ENCODE peak calls at places on chromosomes 4 and X, in nine cellular contexts. L, X, S, N, O, Y, W, Z and B are unnamed samples.

GRCh38 chrX:153179131-153179530 is at the start of gene MAGEA1:
- DNase-seq in L (peak; percentile 24), X (no peak), S (no peak), N (no peak), O (no peak), Y (no peak), W (no peak), Z (no peak), B (no peak)

GRCh38 chr4:12966741-12967140 is 517.4 kb downstream of the RAB28 start:
- DNase-seq in L (no peak), X (no peak), S (no peak), N (no peak), O (no peak), Y (no peak), W (no peak), Z (no peak), B (no peak)

GRCh38 chrX:9542106-9542764 is 77.4 kb downstream of the TBL1X start:
- DNase-seq in L (no peak), X (no peak), S (no peak), N (peak; percentile 50), O (no peak), Y (no peak), W (no peak), Z (no peak), B (no peak)

GRCh38 chr4:97144199-97144598 is 999.1 kb downstream of the STPG2 start:
- DNase-seq in L (no peak), X (no peak), S (no peak), N (no peak), O (no peak), Y (no peak), W (no peak), Z (no peak), B (no peak)

GRCh38 chr4:37780444-37781133 is 45.9 kb upstream of the PGM2 start:
- DNase-seq in L (no peak), X (no peak), S (no peak), N (no peak), O (no peak), Y (no peak), W (no peak), Z (peak; percentile 1), B (no peak)

GRCh38 chr4:71307729-71308128 is 31.1 kb upstream of the SLC4A4 start:
- DNase-seq in L (no peak), X (no peak), S (no peak), N (no peak), O (no peak), Y (no peak), W (no peak), Z (no peak), B (no peak)

GRCh38 chrX:53438174-53438831 is 4.1 kb upstream of the HSD17B10 start:
- DNase-seq in L (no peak), X (no peak), S (no peak), N (no peak), O (no peak), Y (no peak), W (no peak), Z (no peak), B (no peak)

GRCh38 chrX:134512566-134512965 is 52.6 kb downstream of the HPRT1 start:
- DNase-seq in L (no peak), X (no peak), S (no peak), N (no peak), O (peak; percentile 89), Y (peak; percentile 67), W (no peak), Z (no peak), B (no peak)

GRCh38 chr4:76981649-76982048 is 32.1 kb downstream of the SEPTIN11 start:
- DNase-seq in L (no peak), X (no peak), S (no peak), N (no peak), O (peak; percentile 68), Y (no peak), W (no peak), Z (no peak), B (no peak)

GRCh38 chr4:123415977-123416376 is 19.4 kb downstream of the SPRY1 start:
- DNase-seq in L (no peak), X (no peak), S (no peak), N (no peak), O (peak; percentile 45), Y (no peak), W (no peak), Z (peak; percentile 43), B (no peak)

GRCh38 chr4:10521386-10521785 is 64.2 kb upstream of the ZNF518B start:
- DNase-seq in L (peak; percentile 82), X (no peak), S (no peak), N (no peak), O (no peak), Y (no peak), W (no peak), Z (no peak), B (peak; percentile 17)

GRCh38 chr4:153004106-153004881 is 68.2 kb downstream of the FHDC1 start:
- DNase-seq in L (no peak), X (no peak), S (no peak), N (no peak), O (no peak), Y (no peak), W (no peak), Z (no peak), B (no peak)

GRCh38 chrX:76555816-76556215 is 128.3 kb downstream of the MAGEE1 start:
- DNase-seq in L (peak; percentile 26), X (no peak), S (no peak), N (peak; percentile 29), O (peak; percentile 22), Y (peak; percentile 1), W (no peak), Z (no peak), B (peak; percentile 71)

GRCh38 chr4:164807611-164808010 is 53.7 kb downstream of the SMIM31 start:
- DNase-seq in L (no peak), X (no peak), S (no peak), N (no peak), O (no peak), Y (peak; percentile 18), W (no peak), Z (no peak), B (no peak)

GRCh38 chr4:119080721-119081541 is 54.7 kb upstream of the MYOZ2 start:
- DNase-seq in L (no peak), X (no peak), S (no peak), N (no peak), O (no peak), Y (no peak), W (no peak), Z (no peak), B (no peak)

GRCh38 chrX:70480660-70481018 is 36.0 kb downstream of the DLG3 start:
- DNase-seq in L (no peak), X (peak; percentile 46), S (no peak), N (no peak), O (no peak), Y (no peak), W (no peak), Z (no peak), B (no peak)

GRCh38 chr4:187668683-187669082 is 326.9 kb upstream of the ZFP42 start:
- DNase-seq in L (no peak), X (no peak), S (no peak), N (no peak), O (peak; percentile 83), Y (no peak), W (no peak), Z (no peak), B (no peak)

GRCh38 chr4:5142726-5143125 is 91.4 kb downstream of the STK32B start:
- DNase-seq in L (no peak), X (no peak), S (no peak), N (no peak), O (peak; percentile 66), Y (no peak), W (no peak), Z (no peak), B (no peak)

GRCh38 chr4:113336556-113336955 is 287.1 kb downstream of the ANK2 start:
- DNase-seq in L (no peak), X (no peak), S (no peak), N (no peak), O (no peak), Y (no peak), W (no peak), Z (no peak), B (no peak)

GRCh38 chr4:144968606-144969005 is 129.4 kb downstream of the ANAPC10 start:
- DNase-seq in L (no peak), X (no peak), S (no peak), N (no peak), O (no peak), Y (no peak), W (no peak), Z (no peak), B (no peak)

GRCh38 chr4:42480774-42481173 is 83.5 kb downstream of the SHISA3 start:
- DNase-seq in L (no peak), X (no peak), S (no peak), N (no peak), O (no peak), Y (no peak), W (no peak), Z (no peak), B (no peak)

GRCh38 chrX:1463581-1464281 is 11.0 kb upstream of the ASMTL start:
- DNase-seq in L (no peak), X (peak; percentile 15), S (no peak), N (no peak), O (no peak), Y (no peak), W (no peak), Z (no peak), B (no peak)

GRCh38 chr4:169283114-169283509 is 12.4 kb upstream of the SH3RF1 start:
- DNase-seq in L (no peak), X (no peak), S (no peak), N (no peak), O (peak; percentile 92), Y (peak; percentile 65), W (no peak), Z (no peak), B (no peak)

GRCh38 chr4:110211007-110211769 is 12.8 kb upstream of the ELOVL6 start:
- DNase-seq in L (no peak), X (no peak), S (no peak), N (peak; percentile 49), O (peak; percentile 63), Y (no peak), W (no peak), Z (no peak), B (no peak)

GRCh38 chr4:53908661-53909078 is 155.7 kb downstream of the CHIC2 start:
- DNase-seq in L (peak; percentile 75), X (peak; percentile 44), S (no peak), N (peak; percentile 63), O (peak; percentile 97), Y (peak; percentile 88), W (peak; percentile 38), Z (no peak), B (no peak)

GRCh38 chr4:41216294-41217019 is 2.1 kb upstream of the APBB2 start:
- DNase-seq in L (peak; percentile 93), X (peak; percentile 65), S (no peak), N (peak; percentile 77), O (peak; percentile 57), Y (no peak), W (peak; percentile 37), Z (no peak), B (peak; percentile 62)

GRCh38 chr4:124097447-124097846 is 615.1 kb downstream of the ANKRD50 start:
- DNase-seq in L (no peak), X (no peak), S (no peak), N (no peak), O (no peak), Y (no peak), W (no peak), Z (no peak), B (no peak)

GRCh38 chrX:135923353-135923752 is 29.8 kb downstream of the SAGE1 start:
- DNase-seq in L (no peak), X (no peak), S (no peak), N (peak; percentile 34), O (no peak), Y (no peak), W (no peak), Z (no peak), B (peak; percentile 12)

GRCh38 chr4:945274-946102 is 13.2 kb downstream of the TMEM175 start:
- DNase-seq in L (no peak), X (no peak), S (no peak), N (no peak), O (no peak), Y (no peak), W (no peak), Z (no peak), B (no peak)

GRCh38 chr4:80367737-80368136 is 32.2 kb downstream of the CFAP299 start:
- DNase-seq in L (no peak), X (no peak), S (no peak), N (no peak), O (peak; percentile 65), Y (no peak), W (no peak), Z (no peak), B (no peak)

GRCh38 chrX:13254870-13255269 is 65.0 kb downstream of the ATXN3L start:
- DNase-seq in L (no peak), X (no peak), S (no peak), N (no peak), O (no peak), Y (no peak), W (no peak), Z (no peak), B (no peak)